ENCODE peak calls at places on chromosomes 4 and X, in five cellular contexts. One of them, this sample, is unnamed.

GRCh38 chrX:630007-630921 is at the start of gene SHOX:
- DNase-seq in GM23248: no peak
- DNase-seq in ascending aorta: no peak
- DNase-seq in neural progenitor cell: peak; percentile 44
- DNase-seq in tibial nerve: no peak
- DNase-seq in this sample: no peak

GRCh38 chrX:45329217-45329616 is 128.5 kb upstream of the DIPK2B start:
- DNase-seq in GM23248: no peak
- DNase-seq in ascending aorta: no peak
- DNase-seq in neural progenitor cell: no peak
- DNase-seq in tibial nerve: no peak
- DNase-seq in this sample: no peak

GRCh38 chrX:13662537-13662841 is 9.5 kb downstream of the TCEANC start:
- DNase-seq in GM23248: peak; percentile 84
- DNase-seq in ascending aorta: no peak
- DNase-seq in neural progenitor cell: no peak
- DNase-seq in tibial nerve: no peak
- DNase-seq in this sample: peak; percentile 55

GRCh38 chr4:172601195-172601594 is 567.4 kb upstream of the GALNT7 start:
- DNase-seq in GM23248: no peak
- DNase-seq in ascending aorta: no peak
- DNase-seq in neural progenitor cell: peak; percentile 74
- DNase-seq in tibial nerve: no peak
- DNase-seq in this sample: no peak

GRCh38 chrX:104098151-104098808 is 14.0 kb upstream of the ZCCHC18 start:
- DNase-seq in GM23248: peak; percentile 62
- DNase-seq in ascending aorta: no peak
- DNase-seq in neural progenitor cell: peak; percentile 71
- DNase-seq in tibial nerve: no peak
- DNase-seq in this sample: peak; percentile 82

GRCh38 chr4:117001077-117001476 is 84.3 kb downstream of the TRAM1L1 start:
- DNase-seq in GM23248: no peak
- DNase-seq in ascending aorta: no peak
- DNase-seq in neural progenitor cell: peak; percentile 39
- DNase-seq in tibial nerve: no peak
- DNase-seq in this sample: no peak

GRCh38 chrX:25144043-25144940 is 128.5 kb upstream of the ARX start:
- DNase-seq in GM23248: peak; percentile 72
- DNase-seq in ascending aorta: no peak
- DNase-seq in neural progenitor cell: peak; percentile 88
- DNase-seq in tibial nerve: peak; percentile 49
- DNase-seq in this sample: peak; percentile 84

GRCh38 chr4:163603246-163603645 is 108.8 kb downstream of the TMA16 start:
- DNase-seq in GM23248: no peak
- DNase-seq in ascending aorta: no peak
- DNase-seq in neural progenitor cell: no peak
- DNase-seq in tibial nerve: no peak
- DNase-seq in this sample: no peak

GRCh38 chr4:18815081-18815778 is 793.7 kb upstream of the LCORL start:
- DNase-seq in GM23248: no peak
- DNase-seq in ascending aorta: no peak
- DNase-seq in neural progenitor cell: no peak
- DNase-seq in tibial nerve: no peak
- DNase-seq in this sample: no peak

GRCh38 chrX:154546354-154547244 is at the start of gene G6PD:
- DNase-seq in GM23248: peak; percentile 73
- DNase-seq in ascending aorta: no peak
- DNase-seq in neural progenitor cell: peak; percentile 87
- DNase-seq in tibial nerve: peak; percentile 47
- DNase-seq in this sample: peak; percentile 80

GRCh38 chrX:145735036-145735435 is 82.6 kb upstream of the SLITRK2 start:
- DNase-seq in GM23248: no peak
- DNase-seq in ascending aorta: no peak
- DNase-seq in neural progenitor cell: no peak
- DNase-seq in tibial nerve: no peak
- DNase-seq in this sample: no peak

GRCh38 chr4:56859841-56860240 is 38.3 kb upstream of the SPINK2 start:
- DNase-seq in GM23248: no peak
- DNase-seq in ascending aorta: no peak
- DNase-seq in neural progenitor cell: no peak
- DNase-seq in tibial nerve: no peak
- DNase-seq in this sample: no peak

GRCh38 chr4:85803846-85804245 is 328.9 kb downstream of the ARHGAP24 start:
- DNase-seq in GM23248: no peak
- DNase-seq in ascending aorta: no peak
- DNase-seq in neural progenitor cell: no peak
- DNase-seq in tibial nerve: no peak
- DNase-seq in this sample: no peak

GRCh38 chr4:37562592-37562991 is 123.6 kb downstream of the RELL1 start:
- DNase-seq in GM23248: peak; percentile 32
- DNase-seq in ascending aorta: no peak
- DNase-seq in neural progenitor cell: no peak
- DNase-seq in tibial nerve: no peak
- DNase-seq in this sample: no peak

GRCh38 chr4:8394125-8394524 is 46.4 kb downstream of the ACOX3 start:
- DNase-seq in GM23248: peak; percentile 66
- DNase-seq in ascending aorta: no peak
- DNase-seq in neural progenitor cell: peak; percentile 54
- DNase-seq in tibial nerve: peak; percentile 68
- DNase-seq in this sample: peak; percentile 94

GRCh38 chr4:7892212-7893019 is 47.2 kb downstream of the AFAP1 start:
- DNase-seq in GM23248: peak; percentile 50
- DNase-seq in ascending aorta: no peak
- DNase-seq in neural progenitor cell: peak; percentile 4
- DNase-seq in tibial nerve: no peak
- DNase-seq in this sample: no peak

GRCh38 chr4:186628058-186628711 is 72.8 kb upstream of the MTNR1A start:
- DNase-seq in GM23248: no peak
- DNase-seq in ascending aorta: no peak
- DNase-seq in neural progenitor cell: no peak
- DNase-seq in tibial nerve: no peak
- DNase-seq in this sample: no peak

GRCh38 chrX:118824173-118824782 is 654 bp downstream of the ZCCHC12 start:
- DNase-seq in GM23248: no peak
- DNase-seq in ascending aorta: no peak
- DNase-seq in neural progenitor cell: peak; percentile 39
- DNase-seq in tibial nerve: no peak
- DNase-seq in this sample: no peak

GRCh38 chr4:164828945-164829344 is 48.0 kb upstream of the APELA start:
- DNase-seq in GM23248: no peak
- DNase-seq in ascending aorta: no peak
- DNase-seq in neural progenitor cell: no peak
- DNase-seq in tibial nerve: no peak
- DNase-seq in this sample: no peak

GRCh38 chrX:55996649-55997048 is 235.5 kb upstream of the KLF8 start:
- DNase-seq in GM23248: no peak
- DNase-seq in ascending aorta: no peak
- DNase-seq in neural progenitor cell: no peak
- DNase-seq in tibial nerve: no peak
- DNase-seq in this sample: no peak

GRCh38 chr4:85457752-85458467 is 17.0 kb upstream of the ARHGAP24 start:
- DNase-seq in GM23248: no peak
- DNase-seq in ascending aorta: no peak
- DNase-seq in neural progenitor cell: no peak
- DNase-seq in tibial nerve: no peak
- DNase-seq in this sample: no peak

GRCh38 chr4:110231869-110232268 is 33.5 kb upstream of the ELOVL6 start:
- DNase-seq in GM23248: no peak
- DNase-seq in ascending aorta: no peak
- DNase-seq in neural progenitor cell: no peak
- DNase-seq in tibial nerve: no peak
- DNase-seq in this sample: no peak

GRCh38 chrX:155880586-155881157 is 473 bp upstream of the VAMP7 start:
- DNase-seq in GM23248: peak; percentile 52
- DNase-seq in ascending aorta: no peak
- DNase-seq in neural progenitor cell: no peak
- DNase-seq in tibial nerve: no peak
- DNase-seq in this sample: peak; percentile 28

GRCh38 chrX:74248889-74249288 is 55.1 kb upstream of the ZCCHC13 start:
- DNase-seq in GM23248: peak; percentile 24
- DNase-seq in ascending aorta: no peak
- DNase-seq in neural progenitor cell: peak; percentile 9
- DNase-seq in tibial nerve: no peak
- DNase-seq in this sample: peak; percentile 55

GRCh38 chr4:32148120-32148666 is 1428.0 kb downstream of the PCDH7 start:
- DNase-seq in GM23248: no peak
- DNase-seq in ascending aorta: no peak
- DNase-seq in neural progenitor cell: peak; percentile 23
- DNase-seq in tibial nerve: no peak
- DNase-seq in this sample: peak; percentile 22

GRCh38 chr4:10096976-10097330 is 19.6 kb downstream of the WDR1 start:
- DNase-seq in GM23248: no peak
- DNase-seq in ascending aorta: no peak
- DNase-seq in neural progenitor cell: no peak
- DNase-seq in tibial nerve: no peak
- DNase-seq in this sample: no peak

GRCh38 chr4:152673489-152673888 is 6.3 kb downstream of the TMEM154 start:
- DNase-seq in GM23248: no peak
- DNase-seq in ascending aorta: no peak
- DNase-seq in neural progenitor cell: no peak
- DNase-seq in tibial nerve: no peak
- DNase-seq in this sample: no peak
- H3K4me1 ChIP-seq in GM23248: no peaks in the 10 kb centered on the region
- H3K4me1 ChIP-seq in ascending aorta: no peaks in the 10 kb centered on the region
- H3K4me1 ChIP-seq in neural progenitor cell: peaks cover 10% of the 10 kb centered on the region
- H3K4me1 ChIP-seq in tibial nerve: no peaks in the 10 kb centered on the region
- H3K4me1 ChIP-seq in this sample: no peaks in the 10 kb centered on the region

GRCh38 chr4:4490041-4490440 is 51.8 kb downstream of the STX18 start:
- DNase-seq in GM23248: peak; percentile 56
- DNase-seq in ascending aorta: no peak
- DNase-seq in neural progenitor cell: no peak
- DNase-seq in tibial nerve: no peak
- DNase-seq in this sample: no peak

GRCh38 chr4:4488405-4489404 is 53.1 kb downstream of the STX18 start:
- DNase-seq in GM23248: peak; percentile 84
- DNase-seq in ascending aorta: no peak
- DNase-seq in neural progenitor cell: peak; percentile 79
- DNase-seq in tibial nerve: peak; percentile 33
- DNase-seq in this sample: peak; percentile 91

GRCh38 chr4:4490816-4491215 is 51.0 kb downstream of the STX18 start:
- DNase-seq in GM23248: no peak
- DNase-seq in ascending aorta: no peak
- DNase-seq in neural progenitor cell: no peak
- DNase-seq in tibial nerve: no peak
- DNase-seq in this sample: no peak

GRCh38 chr4:4485806-4486205 is 56.0 kb downstream of the STX18 start:
- DNase-seq in GM23248: no peak
- DNase-seq in ascending aorta: no peak
- DNase-seq in neural progenitor cell: no peak
- DNase-seq in tibial nerve: no peak
- DNase-seq in this sample: no peak

GRCh38 chr4:4486969-4487368 is 54.9 kb downstream of the STX18 start:
- DNase-seq in GM23248: no peak
- DNase-seq in ascending aorta: no peak
- DNase-seq in neural progenitor cell: no peak
- DNase-seq in tibial nerve: no peak
- DNase-seq in this sample: no peak
- H3K4me1 ChIP-seq in GM23248: peaks cover 24% of the 10 kb centered on the region
- H3K4me1 ChIP-seq in ascending aorta: no peaks in the 10 kb centered on the region
- H3K4me1 ChIP-seq in neural progenitor cell: peaks cover 11% of the 10 kb centered on the region
- H3K4me1 ChIP-seq in tibial nerve: no peaks in the 10 kb centered on the region
- H3K4me1 ChIP-seq in this sample: peaks cover 38% of the 10 kb centered on the region

GRCh38 chrX:100649550-100650356 is 5.8 kb downstream of the SRPX2 start:
- DNase-seq in GM23248: peak; percentile 90
- DNase-seq in ascending aorta: no peak
- DNase-seq in neural progenitor cell: peak; percentile 51
- DNase-seq in tibial nerve: peak; percentile 67
- DNase-seq in this sample: peak; percentile 90
- H3K4me1 ChIP-seq in GM23248: peaks cover 47% of the 10 kb centered on the region
- H3K4me1 ChIP-seq in ascending aorta: peaks cover 3% of the 10 kb centered on the region
- H3K4me1 ChIP-seq in neural progenitor cell: peaks cover 5% of the 10 kb centered on the region
- H3K4me1 ChIP-seq in tibial nerve: no peaks in the 10 kb centered on the region
- H3K4me1 ChIP-seq in this sample: peaks cover 59% of the 10 kb centered on the region

GRCh38 chr4:113957961-113958360 is 21.5 kb downstream of the ARSJ start:
- DNase-seq in GM23248: no peak
- DNase-seq in ascending aorta: no peak
- DNase-seq in neural progenitor cell: no peak
- DNase-seq in tibial nerve: no peak
- DNase-seq in this sample: peak; percentile 39

GRCh38 chr4:113962719-113963274 is 16.6 kb downstream of the ARSJ start:
- DNase-seq in GM23248: no peak
- DNase-seq in ascending aorta: no peak
- DNase-seq in neural progenitor cell: no peak
- DNase-seq in tibial nerve: no peak
- DNase-seq in this sample: no peak

GRCh38 chr4:113958766-113959540 is 20.5 kb downstream of the ARSJ start:
- DNase-seq in GM23248: peak; percentile 88
- DNase-seq in ascending aorta: no peak
- DNase-seq in neural progenitor cell: no peak
- DNase-seq in tibial nerve: no peak
- DNase-seq in this sample: peak; percentile 87

GRCh38 chr4:113961322-113961698 is 18.1 kb downstream of the ARSJ start:
- DNase-seq in GM23248: peak; percentile 63
- DNase-seq in ascending aorta: no peak
- DNase-seq in neural progenitor cell: no peak
- DNase-seq in tibial nerve: no peak
- DNase-seq in this sample: peak; percentile 83

DNA sequence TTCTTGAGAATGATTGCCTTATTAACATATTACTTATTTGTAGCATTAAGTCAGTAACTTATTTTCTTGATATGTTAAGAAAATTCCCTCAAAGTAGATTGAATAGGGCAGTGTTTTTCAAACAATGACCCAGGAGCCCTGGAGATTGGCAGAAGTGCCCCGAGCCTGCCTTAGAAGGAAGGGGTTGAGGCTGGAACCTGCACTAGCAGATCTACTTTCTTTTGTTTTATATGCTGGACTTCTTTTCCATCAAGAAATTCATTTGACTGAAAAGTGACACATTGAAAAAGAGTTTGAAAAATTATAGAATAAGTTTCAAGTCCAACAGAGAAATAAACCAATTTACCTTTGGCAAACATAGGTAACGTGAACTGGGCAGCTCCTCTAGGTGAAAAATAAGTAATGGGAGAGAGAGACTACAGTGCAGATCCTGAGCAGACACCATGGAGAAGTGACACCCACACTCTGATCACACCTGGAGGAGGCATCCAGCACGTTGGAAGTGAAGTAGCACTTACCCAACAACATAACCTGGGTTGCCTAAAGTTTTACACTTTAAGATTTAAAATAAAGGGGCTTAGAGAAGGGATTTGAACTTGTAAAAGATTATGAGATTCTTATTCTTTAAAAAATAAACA is 18.6 kb downstream of the ARSJ start:
- DNase-seq in GM23248: no peak
- DNase-seq in ascending aorta: no peak
- DNase-seq in neural progenitor cell: no peak
- DNase-seq in tibial nerve: no peak
- DNase-seq in this sample: no peak
- H3K4me1 ChIP-seq in GM23248: peaks cover 47% of the 10 kb centered on the region
- H3K4me1 ChIP-seq in ascending aorta: peaks cover 18% of the 10 kb centered on the region
- H3K4me1 ChIP-seq in neural progenitor cell: no peaks in the 10 kb centered on the region
- H3K4me1 ChIP-seq in tibial nerve: no peaks in the 10 kb centered on the region
- H3K4me1 ChIP-seq in this sample: peaks cover 36% of the 10 kb centered on the region